ENCODE peak calls at places on chromosome 1, in five cellular contexts. N is A549, J is HCT116, R is prostate gland, G is tibial nerve. I is an unnamed sample.

GRCh38 chr1:188055921-188056505 is 1227.3 kb downstream of the PLA2G4A start:
- DNase-seq in G (no peak), J (no peak), N (no peak), R (no peak), I (no peak)

GRCh38 chr1:116002781-116003455 is 26.6 kb downstream of the SLC22A15 start:
- DNase-seq in R (no peak), J (no peak), G (no peak), N (no peak), I (no peak)

GRCh38 chr1:153608742-153609584 is 4.0 kb downstream of the S100A16 start:
- DNase-seq in G (peak; percentile 69), J (peak; percentile 90), R (no peak), N (peak; percentile 88), I (peak; percentile 88)

GRCh38 chr1:2044510-2045319 is 5.5 kb upstream of the PRKCZ start:
- DNase-seq in G (peak; percentile 60), N (peak; percentile 39), J (no peak), R (peak; percentile 56), I (peak; percentile 78)

GRCh38 chr1:190067592-190067991 is 410.1 kb downstream of the BRINP3 start:
- DNase-seq in G (no peak), N (peak; percentile 33), J (no peak), R (no peak), I (peak; percentile 6)

GRCh38 chr1:160950657-160951056 is 4.0 kb downstream of the ITLN2 start:
- DNase-seq in J (no peak), N (no peak), R (no peak), G (no peak), I (no peak)

GRCh38 chr1:236677641-236678235 is 8.6 kb upstream of the ACTN2 start:
- DNase-seq in G (no peak), R (no peak), N (no peak), J (no peak), I (no peak)

GRCh38 chr1:51569284-51570062 is 47.4 kb upstream of the OSBPL9 start:
- DNase-seq in R (peak; percentile 59), J (peak; percentile 82), N (peak; percentile 51), G (no peak), I (peak; percentile 39)

GRCh38 chr1:221709854-221710253 is 32.0 kb downstream of the DUSP10 start:
- DNase-seq in G (no peak), N (no peak), J (no peak), R (no peak), I (no peak)

GRCh38 chr1:995665-996633 is 3.9 kb downstream of the HES4 start:
- DNase-seq in J (no peak), R (no peak), G (no peak), N (peak; percentile 46), I (no peak)
- TF ChIP-seq POLR2A in J (no peak), R (no peak), G (no peak), N (no peak), I (no peak)

GRCh38 chr1:237749122-237749521 is 141.6 kb downstream of the ZP4 start:
- DNase-seq in G (no peak), R (no peak), N (no peak), J (no peak), I (no peak)

GRCh38 chr1:237740831-237741230 is 149.9 kb downstream of the ZP4 start:
- DNase-seq in J (no peak), G (no peak), N (no peak), R (no peak), I (no peak)

GRCh38 chr1:237748192-237748591 is 142.5 kb downstream of the ZP4 start:
- DNase-seq in G (no peak), R (no peak), J (no peak), N (no peak), I (no peak)

GRCh38 chr1:237751090-237751489 is 139.6 kb downstream of the ZP4 start:
- DNase-seq in G (no peak), R (no peak), N (no peak), J (no peak), I (no peak)

DNA sequence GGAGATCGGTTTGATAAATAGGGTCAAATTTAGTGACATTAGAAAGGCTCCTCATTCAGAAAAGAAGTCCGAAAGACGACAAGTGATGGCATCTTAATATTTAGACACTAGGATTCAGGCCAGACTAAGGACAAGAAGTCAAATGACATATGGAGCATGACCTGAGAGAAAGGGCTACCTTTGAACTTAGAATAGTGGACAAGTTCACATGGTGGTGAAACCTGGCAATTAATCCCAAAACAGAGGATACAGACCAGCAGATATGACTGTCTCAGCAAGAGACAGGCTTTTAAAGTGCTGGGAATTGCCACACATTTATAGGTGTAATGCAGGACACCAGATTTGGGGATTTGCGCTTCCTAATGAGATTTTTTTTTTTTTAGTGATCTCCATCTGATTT is 145.2 kb downstream of the ZP4 start:
- DNase-seq in J (no peak), G (no peak), N (no peak), R (no peak), I (no peak)
- TF ChIP-seq POLR2A in J (no peak), G (no peak), N (no peak), R (no peak), I (no peak)

DNA sequence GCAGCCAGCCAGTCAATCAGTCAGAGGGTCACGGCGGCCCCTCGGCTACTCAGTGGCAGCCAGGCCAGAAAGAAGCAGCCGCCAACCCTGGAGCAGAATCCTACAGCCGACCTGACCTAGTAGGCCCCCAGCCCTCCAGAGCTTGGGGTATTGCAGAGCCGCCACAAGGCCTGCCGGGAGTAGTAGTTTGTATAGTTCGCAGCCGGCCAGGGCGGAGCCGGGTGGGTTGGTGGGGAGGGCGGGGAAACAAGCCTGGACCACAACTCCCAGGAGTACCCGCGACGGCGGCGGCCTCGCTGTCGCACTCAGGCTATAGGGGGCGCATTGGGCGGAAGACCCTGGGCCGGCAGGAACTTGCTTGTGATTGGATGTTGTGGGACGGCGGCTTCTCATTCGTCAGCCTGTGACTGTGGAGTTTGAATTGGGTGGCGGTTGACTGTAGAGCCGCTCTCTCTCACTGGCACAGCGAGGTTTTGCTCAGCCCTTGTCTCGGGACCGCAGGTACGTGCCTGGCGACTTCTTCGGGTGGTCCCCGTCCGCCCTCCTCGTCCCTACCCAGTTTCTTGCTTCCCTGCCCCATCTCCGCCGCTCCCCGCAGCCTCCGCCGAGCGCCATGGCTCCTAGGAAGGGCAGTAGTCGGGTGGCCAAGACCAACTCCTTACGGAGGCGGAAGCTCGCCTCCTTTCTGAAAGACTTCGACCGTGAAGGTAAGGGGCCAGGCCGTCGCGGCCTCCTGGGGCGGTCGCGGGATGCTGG is at the start of gene CDCA8:
- DNase-seq in R (peak; percentile 99), N (peak; percentile 96), G (peak; percentile 97), J (peak; percentile 95), I (peak; percentile 98)
- TF ChIP-seq POLR2A in R (no peak), N (peak; percentile 32), G (peak; percentile 35), J (peak; percentile 84), I (peak; percentile 79)

GRCh38 chr1:247210386-247211117 is 38.7 kb upstream of the ZNF124 start:
- DNase-seq in G (peak; percentile 98), R (peak; percentile 98), N (peak; percentile 95), J (peak; percentile 91), I (peak; percentile 83)

GRCh38 chr1:247212012-247212411 is 40.2 kb upstream of the ZNF124 start:
- DNase-seq in G (no peak), R (no peak), J (no peak), N (no peak), I (no peak)

GRCh38 chr1:247211339-247211738 is 39.5 kb upstream of the ZNF124 start:
- DNase-seq in J (no peak), R (no peak), G (no peak), N (no peak), I (no peak)

GRCh38 chr1:247210062-247210385 is 38.2 kb upstream of the ZNF124 start:
- DNase-seq in J (no peak), R (no peak), G (no peak), N (no peak), I (no peak)

GRCh38 chr1:247212914-247213617 is 41.2 kb upstream of the ZNF124 start:
- DNase-seq in G (no peak), N (no peak), R (no peak), J (no peak), I (no peak)
- TF ChIP-seq POLR2A in G (no peak), N (no peak), R (no peak), J (no peak), I (no peak)

GRCh38 chr1:40866408-40866788 is 4.2 kb upstream of the CITED4 start:
- DNase-seq in R (no peak), J (no peak), G (no peak), N (peak; percentile 81), I (no peak)

GRCh38 chr1:40859017-40859416 is 3.1 kb downstream of the CITED4 start:
- DNase-seq in N (no peak), R (no peak), G (no peak), J (no peak), I (no peak)

GRCh38 chr1:40861227-40862003 is 748 bp downstream of the CITED4 start:
- DNase-seq in R (no peak), N (no peak), G (no peak), J (no peak), I (no peak)

GRCh38 chr1:40860706-40861226 is 1.4 kb downstream of the CITED4 start:
- DNase-seq in G (peak; percentile 14), R (no peak), J (no peak), N (no peak), I (no peak)

GRCh38 chr1:40862008-40862863 is at the start of gene CITED4:
- DNase-seq in G (peak; percentile 95), J (peak; percentile 91), R (peak; percentile 96), N (peak; percentile 95), I (peak; percentile 55)
- TF ChIP-seq POLR2A in G (peak; percentile 95), J (no peak), R (peak; percentile 100), N (peak; percentile 94), I (peak; percentile 52)

I was measured in H54.